ENCODE peak calls at places on chromosomes 11 and 22, in five cellular contexts. A is gastrocnemius medialis, E is RWPE1, N is Peyer's patch, D is GM23338. O is an unnamed sample.

GRCh38 chr11:69810289-69811118 is 8.7 kb downstream of the FGF3 start:
- DNase-seq in N (no peak), D (no peak), E (no peak), A (no peak), O (no peak)

GRCh38 chr11:68889948-68890446 is 13.6 kb downstream of the MRPL21 start:
- DNase-seq in A (no peak), D (peak; percentile 89), N (no peak), E (no peak), O (peak; percentile 77)

GRCh38 chr11:78432956-78433355 is 15.3 kb upstream of the GAB2 start:
- DNase-seq in N (no peak), D (no peak), A (no peak), E (no peak), O (no peak)

GRCh38 chr11:4543561-4543960 is 1.4 kb upstream of the OR52M1 start:
- DNase-seq in N (no peak), D (no peak), A (no peak), E (peak; percentile 14), O (no peak)

GRCh38 chr11:30016588-30017363 is at the start of gene KCNA4:
- DNase-seq in N (no peak), D (peak; percentile 84), A (no peak), E (peak; percentile 36), O (peak; percentile 13)

GRCh38 chr11:27626938-27627586 is 73.2 kb downstream of the BDNF start:
- DNase-seq in E (no peak), A (no peak), N (no peak), D (peak; percentile 27), O (no peak)

GRCh38 chr22:49788492-49788891 is 39.2 kb downstream of the BRD1 start:
- DNase-seq in D (no peak), A (peak; percentile 69), E (no peak), N (peak; percentile 66), O (peak; percentile 76)

GRCh38 chr11:111378185-111378772 is 796 bp downstream of the POU2AF1 start:
- DNase-seq in A (no peak), N (no peak), E (peak; percentile 26), D (no peak), O (no peak)

GRCh38 chr11:13644997-13645667 is 23.3 kb upstream of the FAR1 start:
- DNase-seq in A (no peak), E (peak; percentile 32), D (no peak), N (no peak), O (no peak)

GRCh38 chr11:101583180-101584128 is at the start of gene TRPC6:
- DNase-seq in N (no peak), D (peak; percentile 86), A (no peak), E (peak; percentile 4), O (peak; percentile 33)

GRCh38 chr11:65417702-65418430 is 4.7 kb upstream of the NEAT1 start:
- DNase-seq in A (peak; percentile 88), E (no peak), N (peak; percentile 88), D (no peak), O (no peak)

GRCh38 chr11:122505304-122506006 is 150.1 kb upstream of the UBASH3B start:
- DNase-seq in E (peak; percentile 80), D (peak; percentile 89), N (peak; percentile 82), A (peak; percentile 78), O (peak; percentile 83)

GRCh38 chr22:28442264-28442950 is 237.2 kb downstream of the TTC28 start:
- DNase-seq in D (peak; percentile 93), N (peak; percentile 85), E (peak; percentile 83), A (peak; percentile 73), O (peak; percentile 77)

GRCh38 chr11:121670792-121671275 is 218.1 kb upstream of the SORL1-AS1 start:
- DNase-seq in A (no peak), N (no peak), D (no peak), E (no peak), O (no peak)

GRCh38 chr22:33328789-33329296 is 270.7 kb upstream of the SYN3 start:
- DNase-seq in N (no peak), A (no peak), D (peak; percentile 8), E (no peak), O (no peak)

GRCh38 chr11:1303196-1303821 is 6.1 kb downstream of the TOLLIP start:
- DNase-seq in A (no peak), N (peak; percentile 76), E (peak; percentile 20), D (peak; percentile 70), O (peak; percentile 10)

GRCh38 chr11:102780491-102780918 is at the start of gene MMP10:
- DNase-seq in D (peak; percentile 86), E (peak; percentile 74), N (no peak), A (no peak), O (no peak)

GRCh38 chr22:19039796-19040580 is 82.2 kb downstream of the DGCR2 start:
- DNase-seq in N (peak; percentile 40), D (no peak), A (peak; percentile 5), E (no peak), O (no peak)

GRCh38 chr11:20451568-20451967 is 64.1 kb downstream of the PRMT3 start:
- DNase-seq in D (no peak), N (no peak), E (peak; percentile 38), A (no peak), O (no peak)

GRCh38 chr11:69000391-69000790 is 12.7 kb downstream of the MRGPRF start:
- DNase-seq in D (no peak), A (no peak), N (peak; percentile 9), E (no peak), O (no peak)

GRCh38 chr11:72353861-72354260 is 80.5 kb downstream of the CLPB start:
- DNase-seq in A (no peak), E (no peak), N (no peak), D (peak; percentile 62), O (no peak)

GRCh38 chr11:2885017-2885675 is 429 bp downstream of the CDKN1C start:
- DNase-seq in N (peak; percentile 74), D (peak; percentile 73), E (no peak), A (no peak), O (peak; percentile 64)

GRCh38 chr11:1966531-1966930 is 19.4 kb downstream of the MRPL23 start:
- DNase-seq in A (peak; percentile 86), D (no peak), N (no peak), E (no peak), O (peak; percentile 9)

GRCh38 chr11:72058416-72059034 is 21.8 kb downstream of the NUMA1 start:
- DNase-seq in E (no peak), A (peak; percentile 67), D (no peak), N (no peak), O (no peak)

GRCh38 chr11:35307221-35307621 is 112.1 kb downstream of the SLC1A2 start:
- DNase-seq in N (no peak), E (no peak), D (no peak), A (peak; percentile 36), O (no peak)

GRCh38 chr11:35303596-35304392 is 115.6 kb downstream of the SLC1A2 start:
- DNase-seq in D (no peak), E (no peak), N (peak; percentile 69), A (peak; percentile 80), O (no peak)

GRCh38 chr11:35304900-35305299 is 114.5 kb downstream of the SLC1A2 start:
- DNase-seq in E (no peak), N (no peak), A (no peak), D (no peak), O (no peak)

GRCh38 chr11:35304393-35304790 is 115.0 kb downstream of the SLC1A2 start:
- DNase-seq in E (no peak), D (no peak), N (no peak), A (no peak), O (no peak)

GRCh38 chr11:35305670-35306382 is 113.5 kb downstream of the SLC1A2 start:
- DNase-seq in N (peak; percentile 56), D (peak; percentile 84), E (peak; percentile 55), A (no peak), O (no peak)
- TF ChIP-seq CTCF in N (peak; percentile 51), D (peak; percentile 83), E (peak; percentile 48), A (no peak), O (peak; percentile 52)

DNA sequence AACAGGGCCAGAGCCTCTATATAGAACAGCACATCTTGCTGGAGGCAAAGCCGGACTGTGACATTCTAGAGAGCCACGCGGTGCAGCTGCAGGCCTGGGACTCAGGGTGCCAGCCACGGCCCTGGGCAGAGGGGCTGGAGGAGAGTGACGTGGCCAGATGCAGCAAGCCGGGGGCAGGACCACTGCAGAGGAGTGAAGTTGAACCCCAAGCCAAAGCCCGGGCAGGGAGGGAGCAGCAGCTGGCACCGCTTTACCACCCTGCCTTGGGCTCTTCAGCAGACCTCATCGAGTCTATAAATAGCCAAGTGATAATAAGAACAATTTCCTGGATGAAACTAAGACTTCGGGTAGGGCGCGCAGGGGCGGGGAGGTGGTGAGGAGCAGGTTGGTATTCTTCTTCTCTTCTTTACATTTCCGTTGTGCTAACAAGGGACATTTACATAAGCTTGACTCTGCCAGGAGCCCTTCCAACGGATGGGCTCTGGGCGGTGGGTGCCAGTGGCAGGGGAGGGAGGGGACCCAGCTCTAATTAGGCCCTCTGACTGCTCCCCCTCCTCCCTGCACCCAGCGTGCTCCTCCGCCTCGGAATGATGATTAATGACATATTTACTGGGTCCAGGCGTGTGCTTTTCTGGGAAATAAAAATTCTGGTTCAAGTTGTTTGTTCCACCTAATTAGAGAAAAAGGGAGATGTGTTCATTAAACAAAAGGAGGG is 110.2 kb downstream of the ST3GAL4 start:
- DNase-seq in E (no peak), A (no peak), N (peak; percentile 59), D (no peak), O (no peak)
- H3K27ac ChIP-seq in E (no peak overlapping the region), A (no peak overlapping the region), N (peak overlapping the region; percentile 28), D (no peak overlapping the region), O (no peak overlapping the region)

DNA sequence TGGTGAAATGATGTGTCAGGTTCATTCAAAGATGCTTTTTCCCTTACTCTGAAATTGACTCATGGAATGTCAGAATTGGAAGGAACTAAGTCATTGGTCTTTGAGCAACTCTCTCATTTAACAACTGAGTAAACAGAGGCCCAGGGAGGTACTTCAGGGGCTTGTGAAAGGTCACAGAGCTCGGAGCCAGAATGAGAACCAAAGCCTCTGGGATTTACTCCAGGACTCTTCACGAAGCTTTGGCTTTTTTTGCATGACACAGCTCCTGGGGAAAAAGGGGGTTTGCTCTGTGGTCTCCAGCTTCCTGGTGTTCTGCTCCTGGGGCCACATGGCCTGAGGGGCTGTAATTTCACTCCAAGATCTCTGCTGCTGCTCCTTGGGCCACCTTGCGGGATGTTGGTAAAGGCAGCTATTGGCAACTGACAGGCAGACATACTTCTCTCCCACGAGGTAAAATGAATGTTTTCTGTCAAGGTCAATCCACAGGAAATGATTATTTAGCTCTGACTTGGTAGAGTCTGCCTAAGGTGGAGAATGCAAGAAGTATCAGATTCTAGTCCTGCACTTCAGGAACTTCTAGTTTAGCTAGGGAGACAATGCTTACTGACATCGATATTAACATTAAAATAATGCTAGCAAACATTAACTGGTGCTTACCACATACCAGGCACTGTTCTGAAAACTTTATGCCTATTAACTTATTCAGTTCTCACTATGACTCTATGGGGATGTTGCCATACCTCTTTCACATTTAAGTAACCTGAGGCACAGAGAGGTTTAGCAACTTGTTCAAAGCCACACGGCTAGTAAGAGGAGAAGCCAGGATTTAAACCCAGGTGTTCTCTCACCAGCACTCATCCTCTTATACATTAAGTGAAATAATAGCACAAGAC is 16.1 kb downstream of the PKNOX2 start:
- DNase-seq in N (no peak), A (no peak), E (no peak), D (no peak), O (no peak)
- TF ChIP-seq CTCF in N (no peak), A (no peak), E (no peak), D (no peak), O (no peak)

DNA sequence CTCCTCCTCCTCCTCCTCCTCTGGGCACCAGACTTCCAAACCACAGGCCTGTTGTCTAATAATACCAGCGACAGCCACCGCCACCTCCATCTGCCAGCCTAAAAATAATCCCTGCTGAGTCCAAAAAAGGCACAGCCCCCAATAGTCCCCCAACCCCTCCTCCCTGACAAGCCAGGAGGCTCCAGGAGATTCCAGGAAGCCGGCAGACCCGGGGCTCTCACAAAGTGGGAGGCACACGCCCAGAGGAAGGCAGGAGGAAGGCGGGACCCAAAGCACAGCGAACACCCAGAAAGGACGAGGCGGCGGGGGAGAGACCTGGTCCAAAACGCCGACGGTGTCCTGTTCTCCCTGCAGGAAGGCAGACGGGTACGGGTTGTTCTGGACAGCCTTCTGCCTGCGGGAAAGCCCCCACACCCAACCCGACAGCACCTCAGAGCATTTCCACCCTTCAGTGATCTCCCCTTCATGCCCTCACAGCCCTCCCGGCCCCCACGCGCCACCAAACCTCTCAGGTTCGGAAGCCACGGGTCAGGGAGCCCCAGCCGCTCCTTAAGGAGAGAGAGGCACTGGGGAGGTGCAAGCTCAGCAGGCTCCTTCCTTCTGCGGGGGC is 5.8 kb downstream of the IGSF9B start:
- DNase-seq in D (peak; percentile 64), A (no peak), E (no peak), N (no peak), O (peak; percentile 77)
- H3K27ac ChIP-seq in D (peak overlapping the region; percentile 85), A (peak overlapping the region; percentile 48), E (no peak overlapping the region), N (no peak overlapping the region), O (peak overlapping the region; percentile 84)